ENCODE peak calls at places on chromosomes 3 and 15, in seven cellular contexts. One of them, this sample, is unnamed. For H3K4me1 and H3K36me3, the result is how much of the 10 kb centered on the place peaks cover.

GRCh38 chr15:79682851-79683288 is 213.9 kb downstream of the MTHFS start:
- DNase-seq in IMR-90: peak
- DNase-seq in lower lobe of right lung: no peak
- DNase-seq in body of pancreas: no peak
- DNase-seq in psoas muscle: no peak
- DNase-seq in tibial artery: no peak
- DNase-seq in right lobe of liver: no peak
- DNase-seq in this sample: peak

GRCh38 chr3:156218353-156218744 is 98.0 kb downstream of the KCNAB1 start:
- DNase-seq in IMR-90: peak
- DNase-seq in lower lobe of right lung: no peak
- DNase-seq in body of pancreas: no peak
- DNase-seq in psoas muscle: no peak
- DNase-seq in tibial artery: no peak
- DNase-seq in right lobe of liver: no peak
- DNase-seq in this sample: no peak

GRCh38 chr3:75906555-75907112 is 121.3 kb upstream of the ZNF717 start:
- DNase-seq in IMR-90: peak
- DNase-seq in lower lobe of right lung: no peak
- DNase-seq in body of pancreas: peak
- DNase-seq in psoas muscle: peak
- DNase-seq in tibial artery: peak
- DNase-seq in right lobe of liver: no peak
- DNase-seq in this sample: peak

GRCh38 chr3:71785594-71786472 is 885 bp upstream of the PROK2 start:
- DNase-seq in IMR-90: no peak
- DNase-seq in lower lobe of right lung: no peak
- DNase-seq in body of pancreas: no peak
- DNase-seq in psoas muscle: no peak
- DNase-seq in tibial artery: no peak
- DNase-seq in right lobe of liver: no peak
- DNase-seq in this sample: no peak

GRCh38 chr3:40336511-40337135 is 27.1 kb downstream of the EIF1B start:
- DNase-seq in IMR-90: no peak
- DNase-seq in lower lobe of right lung: no peak
- DNase-seq in body of pancreas: no peak
- DNase-seq in psoas muscle: no peak
- DNase-seq in tibial artery: no peak
- DNase-seq in right lobe of liver: no peak
- DNase-seq in this sample: no peak

GRCh38 chr15:77111813-77112212 is 40.9 kb upstream of the TSPAN3 start:
- DNase-seq in IMR-90: no peak
- DNase-seq in lower lobe of right lung: no peak
- DNase-seq in body of pancreas: no peak
- DNase-seq in psoas muscle: no peak
- DNase-seq in tibial artery: no peak
- DNase-seq in right lobe of liver: no peak
- DNase-seq in this sample: no peak

GRCh38 chr3:151560750-151561149 is 99.9 kb upstream of the IGSF10 start:
- DNase-seq in IMR-90: no peak
- DNase-seq in lower lobe of right lung: no peak
- DNase-seq in body of pancreas: no peak
- DNase-seq in psoas muscle: no peak
- DNase-seq in tibial artery: no peak
- DNase-seq in right lobe of liver: no peak
- DNase-seq in this sample: no peak

GRCh38 chr3:62480056-62480455 is 106.7 kb upstream of the FEZF2 start:
- DNase-seq in IMR-90: no peak
- DNase-seq in lower lobe of right lung: no peak
- DNase-seq in body of pancreas: no peak
- DNase-seq in psoas muscle: no peak
- DNase-seq in tibial artery: no peak
- DNase-seq in right lobe of liver: no peak
- DNase-seq in this sample: no peak

GRCh38 chr3:49165771-49166751 is at the start of gene CCDC71:
- DNase-seq in IMR-90: peak
- DNase-seq in lower lobe of right lung: peak
- DNase-seq in body of pancreas: peak
- DNase-seq in psoas muscle: peak
- DNase-seq in tibial artery: peak
- DNase-seq in right lobe of liver: peak
- DNase-seq in this sample: peak

GRCh38 chr3:152197451-152197850 is 71.3 kb upstream of the MBNL1 start:
- DNase-seq in IMR-90: peak
- DNase-seq in lower lobe of right lung: no peak
- DNase-seq in body of pancreas: no peak
- DNase-seq in psoas muscle: no peak
- DNase-seq in tibial artery: no peak
- DNase-seq in right lobe of liver: no peak
- DNase-seq in this sample: no peak

GRCh38 chr3:38247366-38248035 is 18.1 kb upstream of the SLC22A13 start:
- DNase-seq in IMR-90: peak
- DNase-seq in lower lobe of right lung: no peak
- DNase-seq in body of pancreas: no peak
- DNase-seq in psoas muscle: no peak
- DNase-seq in tibial artery: no peak
- DNase-seq in right lobe of liver: no peak
- DNase-seq in this sample: no peak

GRCh38 chr15:101053261-101053660 is 134.1 kb downstream of the LRRK1 start:
- DNase-seq in IMR-90: no peak
- DNase-seq in lower lobe of right lung: no peak
- DNase-seq in body of pancreas: no peak
- DNase-seq in psoas muscle: no peak
- DNase-seq in tibial artery: no peak
- DNase-seq in right lobe of liver: peak
- DNase-seq in this sample: no peak

GRCh38 chr3:43789028-43789427 is 98.3 kb downstream of the ABHD5 start:
- DNase-seq in IMR-90: no peak
- DNase-seq in lower lobe of right lung: no peak
- DNase-seq in body of pancreas: no peak
- DNase-seq in psoas muscle: no peak
- DNase-seq in tibial artery: no peak
- DNase-seq in right lobe of liver: no peak
- DNase-seq in this sample: no peak

DNA sequence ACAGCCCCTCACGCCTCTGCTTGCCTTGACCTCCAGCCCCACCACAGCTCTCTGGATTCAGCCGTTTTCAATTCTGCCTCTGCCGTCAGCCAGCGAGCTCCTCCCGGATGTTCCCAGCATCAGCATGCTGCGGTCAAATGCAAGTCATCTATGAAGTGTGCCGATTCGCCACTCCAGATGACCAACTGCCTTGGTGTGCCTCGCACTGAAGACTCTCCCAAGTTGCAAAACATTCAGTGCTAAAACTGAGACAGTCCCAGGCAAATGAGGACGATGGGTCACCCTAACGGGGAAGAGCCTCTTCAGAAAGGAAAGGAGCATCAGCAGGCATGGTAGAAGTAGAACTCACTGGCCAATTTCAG is 30.5 kb upstream of the RASA2 start:
- DNase-seq in IMR-90: peak
- DNase-seq in lower lobe of right lung: no peak
- DNase-seq in body of pancreas: no peak
- DNase-seq in psoas muscle: no peak
- DNase-seq in tibial artery: no peak
- DNase-seq in right lobe of liver: no peak
- DNase-seq in this sample: no peak
- H3K4me1 ChIP-seq in IMR-90: under half
- H3K4me1 ChIP-seq in lower lobe of right lung: under half
- H3K4me1 ChIP-seq in body of pancreas: under half
- H3K4me1 ChIP-seq in psoas muscle: under half
- H3K4me1 ChIP-seq in tibial artery: under half
- H3K4me1 ChIP-seq in right lobe of liver: under half
- H3K4me1 ChIP-seq in this sample: under half

DNA sequence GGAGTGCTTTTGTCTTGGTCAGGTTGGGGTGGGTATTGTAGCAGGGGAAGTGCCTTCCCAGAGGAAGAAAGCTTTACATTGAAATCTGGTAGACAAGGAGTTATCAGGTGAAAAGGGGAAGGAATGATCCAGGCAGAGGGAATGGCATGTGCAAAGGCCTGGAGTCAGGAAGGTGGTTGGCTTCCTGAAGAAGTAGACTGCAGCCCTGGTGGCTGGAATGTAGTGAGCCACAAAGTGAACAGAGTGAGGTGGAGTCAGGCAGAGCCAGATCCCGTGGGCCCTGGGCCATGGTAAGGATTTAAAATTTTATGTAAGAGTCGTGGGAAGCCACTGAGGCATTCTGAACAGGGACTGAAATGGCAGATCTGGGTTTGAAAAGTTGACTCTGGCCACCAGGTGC is 58.3 kb downstream of the RAB11A start:
- DNase-seq in IMR-90: no peak
- DNase-seq in lower lobe of right lung: no peak
- DNase-seq in body of pancreas: no peak
- DNase-seq in psoas muscle: no peak
- DNase-seq in tibial artery: no peak
- DNase-seq in right lobe of liver: no peak
- DNase-seq in this sample: no peak
- TF ChIP-seq CTCF in IMR-90: peak
- TF ChIP-seq CTCF in lower lobe of right lung: no peak
- TF ChIP-seq CTCF in body of pancreas: no peak
- TF ChIP-seq CTCF in psoas muscle: no peak
- TF ChIP-seq CTCF in tibial artery: no peak
- TF ChIP-seq CTCF in right lobe of liver: no peak
- TF ChIP-seq CTCF in this sample: peak

GRCh38 chr3:136279092-136279491 is 29.0 kb downstream of the PCCB start:
- DNase-seq in IMR-90: no peak
- DNase-seq in lower lobe of right lung: no peak
- DNase-seq in body of pancreas: no peak
- DNase-seq in psoas muscle: no peak
- DNase-seq in tibial artery: no peak
- DNase-seq in right lobe of liver: no peak
- DNase-seq in this sample: no peak

GRCh38 chr3:136277634-136278033 is 27.5 kb downstream of the PCCB start:
- DNase-seq in IMR-90: no peak
- DNase-seq in lower lobe of right lung: no peak
- DNase-seq in body of pancreas: peak
- DNase-seq in psoas muscle: no peak
- DNase-seq in tibial artery: no peak
- DNase-seq in right lobe of liver: no peak
- DNase-seq in this sample: peak

GRCh38 chr3:136280961-136281360 is 30.8 kb downstream of the PCCB start:
- DNase-seq in IMR-90: no peak
- DNase-seq in lower lobe of right lung: no peak
- DNase-seq in body of pancreas: no peak
- DNase-seq in psoas muscle: no peak
- DNase-seq in tibial artery: no peak
- DNase-seq in right lobe of liver: no peak
- DNase-seq in this sample: no peak

GRCh38 chr3:136281966-136282554 is 31.9 kb downstream of the PCCB start:
- DNase-seq in IMR-90: no peak
- DNase-seq in lower lobe of right lung: no peak
- DNase-seq in body of pancreas: no peak
- DNase-seq in psoas muscle: no peak
- DNase-seq in tibial artery: no peak
- DNase-seq in right lobe of liver: no peak
- DNase-seq in this sample: no peak

GRCh38 chr3:136283627-136284026 is 33.5 kb downstream of the PCCB start:
- DNase-seq in IMR-90: peak
- DNase-seq in lower lobe of right lung: no peak
- DNase-seq in body of pancreas: no peak
- DNase-seq in psoas muscle: no peak
- DNase-seq in tibial artery: no peak
- DNase-seq in right lobe of liver: no peak
- DNase-seq in this sample: no peak
- H3K36me3 ChIP-seq in IMR-90: under half
- H3K36me3 ChIP-seq in lower lobe of right lung: under half
- H3K36me3 ChIP-seq in body of pancreas: under half
- H3K36me3 ChIP-seq in psoas muscle: under half
- H3K36me3 ChIP-seq in tibial artery: under half
- H3K36me3 ChIP-seq in right lobe of liver: under half
- H3K36me3 ChIP-seq in this sample: under half

DNA sequence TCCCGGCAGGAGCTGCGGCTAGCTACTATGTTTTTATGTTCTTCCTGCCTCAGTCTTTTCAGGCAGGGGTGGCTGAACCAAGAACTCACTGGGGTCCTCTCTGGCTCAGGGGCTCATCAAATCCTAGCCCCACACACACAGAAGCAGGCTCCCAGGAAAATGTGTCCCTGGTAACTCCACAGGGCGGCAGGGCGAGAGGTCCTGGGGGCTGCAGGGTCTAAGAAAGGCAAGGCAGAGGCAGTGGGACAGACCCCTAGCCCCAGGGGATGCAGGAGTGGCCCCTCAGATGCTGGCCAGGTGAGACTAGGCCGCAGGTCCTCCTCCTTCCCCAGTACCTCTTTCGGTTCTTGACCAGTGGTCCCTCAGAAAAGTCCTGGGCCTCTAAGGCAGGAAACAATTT is 48.9 kb downstream of the PTH1R start:
- DNase-seq in IMR-90: no peak
- DNase-seq in lower lobe of right lung: peak
- DNase-seq in body of pancreas: no peak
- DNase-seq in psoas muscle: peak
- DNase-seq in tibial artery: no peak
- DNase-seq in right lobe of liver: no peak
- DNase-seq in this sample: no peak
- H3K4me1 ChIP-seq in IMR-90: under half
- H3K4me1 ChIP-seq in lower lobe of right lung: half or more
- H3K4me1 ChIP-seq in body of pancreas: half or more
- H3K4me1 ChIP-seq in psoas muscle: half or more
- H3K4me1 ChIP-seq in tibial artery: half or more
- H3K4me1 ChIP-seq in right lobe of liver: under half
- H3K4me1 ChIP-seq in this sample: under half

GRCh38 chr15:81485806-81486205 is 111.8 kb upstream of the TMC3 start:
- DNase-seq in IMR-90: no peak
- DNase-seq in lower lobe of right lung: no peak
- DNase-seq in body of pancreas: no peak
- DNase-seq in psoas muscle: no peak
- DNase-seq in tibial artery: no peak
- DNase-seq in right lobe of liver: no peak
- DNase-seq in this sample: peak

GRCh38 chr15:81483496-81483895 is 109.5 kb upstream of the TMC3 start:
- DNase-seq in IMR-90: no peak
- DNase-seq in lower lobe of right lung: no peak
- DNase-seq in body of pancreas: no peak
- DNase-seq in psoas muscle: no peak
- DNase-seq in tibial artery: no peak
- DNase-seq in right lobe of liver: no peak
- DNase-seq in this sample: no peak

GRCh38 chr15:81480645-81481053 is 106.6 kb upstream of the TMC3 start:
- DNase-seq in IMR-90: peak
- DNase-seq in lower lobe of right lung: no peak
- DNase-seq in body of pancreas: peak
- DNase-seq in psoas muscle: no peak
- DNase-seq in tibial artery: no peak
- DNase-seq in right lobe of liver: no peak
- DNase-seq in this sample: peak

GRCh38 chr15:81481326-81481725 is 107.3 kb upstream of the TMC3 start:
- DNase-seq in IMR-90: no peak
- DNase-seq in lower lobe of right lung: no peak
- DNase-seq in body of pancreas: no peak
- DNase-seq in psoas muscle: no peak
- DNase-seq in tibial artery: no peak
- DNase-seq in right lobe of liver: no peak
- DNase-seq in this sample: no peak

GRCh38 chr15:81484076-81484475 is 110.1 kb upstream of the TMC3 start:
- DNase-seq in IMR-90: no peak
- DNase-seq in lower lobe of right lung: no peak
- DNase-seq in body of pancreas: no peak
- DNase-seq in psoas muscle: no peak
- DNase-seq in tibial artery: no peak
- DNase-seq in right lobe of liver: no peak
- DNase-seq in this sample: no peak
- TF ChIP-seq CTCF in IMR-90: no peak
- TF ChIP-seq CTCF in lower lobe of right lung: no peak
- TF ChIP-seq CTCF in body of pancreas: no peak
- TF ChIP-seq CTCF in psoas muscle: no peak
- TF ChIP-seq CTCF in tibial artery: no peak
- TF ChIP-seq CTCF in right lobe of liver: no peak
- TF ChIP-seq CTCF in this sample: no peak